ENCODE peak calls at places on chromosomes 6 and 20, in five cellular contexts. One of them, this sample, is unnamed.

GRCh38 chr6:119470893-119471542 is 121.5 kb upstream of the MAN1A1 start:
- DNase-seq in trophoblast cell: no peak
- DNase-seq in mesenchymal stem cell: no peak
- DNase-seq in H9: no peak
- DNase-seq in H1: no peak
- DNase-seq in this sample: no peak

GRCh38 chr6:139690007-139690406 is 315.6 kb upstream of the CITED2 start:
- DNase-seq in trophoblast cell: no peak
- DNase-seq in H1: no peak
- DNase-seq in mesenchymal stem cell: no peak
- DNase-seq in H9: no peak
- DNase-seq in this sample: no peak

GRCh38 chr20:3093861-3094361 is 9.4 kb upstream of the AVP start:
- DNase-seq in H9: no peak
- DNase-seq in trophoblast cell: no peak
- DNase-seq in mesenchymal stem cell: no peak
- DNase-seq in H1: no peak
- DNase-seq in this sample: no peak

GRCh38 chr6:108711094-108711493 is 137.1 kb upstream of the ARMC2 start:
- DNase-seq in H9: no peak
- DNase-seq in trophoblast cell: no peak
- DNase-seq in mesenchymal stem cell: peak
- DNase-seq in H1: no peak
- DNase-seq in this sample: no peak

GRCh38 chr6:150038202-150038830 is 13.0 kb upstream of the RAET1L start:
- DNase-seq in trophoblast cell: no peak
- DNase-seq in mesenchymal stem cell: no peak
- DNase-seq in H1: peak
- DNase-seq in H9: peak
- DNase-seq in this sample: no peak

GRCh38 chr20:5316188-5317158 is at the start of gene PROKR2:
- DNase-seq in mesenchymal stem cell: peak
- DNase-seq in H9: peak
- DNase-seq in trophoblast cell: no peak
- DNase-seq in H1: peak
- DNase-seq in this sample: peak

GRCh38 chr6:56155634-56156141 is 91.7 kb downstream of the COL21A1 start:
- DNase-seq in mesenchymal stem cell: peak
- DNase-seq in H9: no peak
- DNase-seq in trophoblast cell: no peak
- DNase-seq in H1: no peak
- DNase-seq in this sample: no peak

GRCh38 chr20:725491-725890 is 42.8 kb downstream of the SLC52A3 start:
- DNase-seq in trophoblast cell: no peak
- DNase-seq in mesenchymal stem cell: no peak
- DNase-seq in H1: no peak
- DNase-seq in H9: no peak
- DNase-seq in this sample: no peak

GRCh38 chr20:59821201-59821600 is 112.2 kb downstream of the SYCP2 start:
- DNase-seq in trophoblast cell: no peak
- DNase-seq in H1: no peak
- DNase-seq in H9: peak
- DNase-seq in mesenchymal stem cell: no peak
- DNase-seq in this sample: no peak

GRCh38 chr20:34579936-34580587 is 21.5 kb downstream of the MAP1LC3A start:
- DNase-seq in mesenchymal stem cell: no peak
- DNase-seq in trophoblast cell: no peak
- DNase-seq in H1: no peak
- DNase-seq in H9: no peak
- DNase-seq in this sample: no peak

GRCh38 chr6:24480705-24481104 is 8.7 kb downstream of the GPLD1 start:
- DNase-seq in H1: no peak
- DNase-seq in H9: no peak
- DNase-seq in trophoblast cell: no peak
- DNase-seq in mesenchymal stem cell: no peak
- DNase-seq in this sample: no peak

DNA sequence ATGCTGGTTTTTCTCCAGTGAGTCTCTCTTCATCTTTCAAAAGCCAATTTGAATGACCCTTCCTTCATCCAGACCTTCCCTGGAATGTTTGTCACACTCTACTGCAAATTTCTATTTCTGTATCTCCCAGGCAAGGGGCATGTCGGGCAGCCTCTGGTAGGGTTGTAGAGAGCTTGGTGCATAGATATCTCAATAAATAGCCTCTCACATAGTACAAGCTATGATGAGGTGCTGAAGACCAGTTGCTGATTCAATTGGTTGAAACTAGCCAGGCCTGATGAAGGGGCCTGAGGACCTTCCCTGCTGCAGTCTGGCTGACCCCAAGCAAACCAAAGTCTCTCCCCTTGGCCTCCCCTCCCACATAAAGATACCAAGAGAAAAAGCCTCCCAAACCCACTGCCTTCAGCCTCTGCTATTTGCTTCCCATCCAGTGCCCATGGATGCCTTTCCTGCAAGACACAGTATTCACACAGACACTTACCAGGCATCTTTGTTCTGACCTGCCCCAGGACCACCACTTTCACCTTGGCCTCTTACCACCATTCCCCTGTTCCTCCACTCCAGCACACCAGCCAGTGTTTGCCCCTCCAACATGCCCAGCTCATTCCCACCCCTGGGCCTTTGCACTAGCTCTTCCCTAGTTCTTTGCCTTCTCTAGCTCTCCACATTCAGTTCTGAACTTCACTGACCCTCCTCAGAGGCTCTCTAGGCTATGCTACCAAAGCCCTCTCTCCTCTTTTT is 125.4 kb downstream of the CEBPB start:
- DNase-seq in trophoblast cell: no peak
- DNase-seq in H9: no peak
- DNase-seq in H1: no peak
- DNase-seq in mesenchymal stem cell: no peak
- DNase-seq in this sample: no peak
- H2BK12ac ChIP-seq in trophoblast cell: no peak
- H2BK12ac ChIP-seq in H9: no peak
- H2BK12ac ChIP-seq in H1: peak
- H2BK12ac ChIP-seq in mesenchymal stem cell: peak
- H2BK12ac ChIP-seq in this sample: no peak

GRCh38 chr6:75745404-75745803 is 3.6 kb upstream of the MYO6 start:
- DNase-seq in H9: no peak
- DNase-seq in mesenchymal stem cell: no peak
- DNase-seq in trophoblast cell: no peak
- DNase-seq in H1: no peak
- DNase-seq in this sample: no peak

GRCh38 chr6:75748743-75749538 is at the start of gene MYO6:
- DNase-seq in trophoblast cell: peak
- DNase-seq in H1: peak
- DNase-seq in H9: peak
- DNase-seq in mesenchymal stem cell: peak
- DNase-seq in this sample: peak

GRCh38 chr6:75747371-75747984 is 1.6 kb upstream of the MYO6 start:
- DNase-seq in H9: no peak
- DNase-seq in H1: no peak
- DNase-seq in trophoblast cell: peak
- DNase-seq in mesenchymal stem cell: no peak
- DNase-seq in this sample: no peak

GRCh38 chr6:75747985-75748742 is 875 bp upstream of the MYO6 start:
- DNase-seq in H9: no peak
- DNase-seq in H1: no peak
- DNase-seq in trophoblast cell: no peak
- DNase-seq in mesenchymal stem cell: no peak
- DNase-seq in this sample: no peak

GRCh38 chr6:75743971-75744370 is 5.1 kb upstream of the MYO6 start:
- DNase-seq in trophoblast cell: no peak
- DNase-seq in mesenchymal stem cell: no peak
- DNase-seq in H1: no peak
- DNase-seq in H9: no peak
- DNase-seq in this sample: no peak
- H2BK12ac ChIP-seq in trophoblast cell: no peak
- H2BK12ac ChIP-seq in mesenchymal stem cell: no peak
- H2BK12ac ChIP-seq in H1: no peak
- H2BK12ac ChIP-seq in H9: no peak
- H2BK12ac ChIP-seq in this sample: no peak

GRCh38 chr6:41813469-41813868 is 26.0 kb downstream of the TOMM6 start:
- DNase-seq in mesenchymal stem cell: no peak
- DNase-seq in H1: no peak
- DNase-seq in trophoblast cell: no peak
- DNase-seq in H9: no peak
- DNase-seq in this sample: no peak

GRCh38 chr6:41815587-41815986 is 28.1 kb downstream of the TOMM6 start:
- DNase-seq in mesenchymal stem cell: no peak
- DNase-seq in H9: no peak
- DNase-seq in H1: no peak
- DNase-seq in trophoblast cell: no peak
- DNase-seq in this sample: no peak

GRCh38 chr6:41805830-41806774 is 18.6 kb downstream of the TOMM6 start:
- DNase-seq in trophoblast cell: no peak
- DNase-seq in mesenchymal stem cell: no peak
- DNase-seq in H9: no peak
- DNase-seq in H1: no peak
- DNase-seq in this sample: no peak

GRCh38 chr6:41813956-41814355 is 26.5 kb downstream of the TOMM6 start:
- DNase-seq in mesenchymal stem cell: no peak
- DNase-seq in H1: no peak
- DNase-seq in H9: no peak
- DNase-seq in trophoblast cell: no peak
- DNase-seq in this sample: no peak

DNA sequence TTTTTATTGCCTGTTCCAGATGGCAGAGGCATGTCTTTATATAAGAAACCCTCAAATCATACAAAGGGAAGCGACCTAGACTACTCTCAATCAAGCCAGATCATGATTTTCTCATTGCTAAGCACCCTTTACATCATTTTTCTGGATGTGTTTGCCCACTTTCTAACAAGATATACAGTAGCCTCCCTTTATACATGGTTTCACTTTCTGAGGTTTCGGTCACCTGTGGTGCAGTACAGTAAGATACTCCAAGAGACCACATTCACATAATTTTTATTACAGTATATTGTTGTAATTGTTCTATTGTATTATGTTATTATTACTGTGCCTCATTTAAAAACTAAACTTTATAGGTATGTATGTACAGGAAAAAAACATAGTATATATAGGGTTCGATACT is 23.6 kb downstream of the TOMM6 start:
- DNase-seq in H1: no peak
- DNase-seq in H9: no peak
- DNase-seq in mesenchymal stem cell: no peak
- DNase-seq in trophoblast cell: no peak
- DNase-seq in this sample: no peak
- H2BK12ac ChIP-seq in H1: no peak
- H2BK12ac ChIP-seq in H9: no peak
- H2BK12ac ChIP-seq in mesenchymal stem cell: no peak
- H2BK12ac ChIP-seq in trophoblast cell: no peak
- H2BK12ac ChIP-seq in this sample: no peak

GRCh38 chr6:26569433-26569764 is 27.4 kb upstream of the ABT1 start:
- DNase-seq in H1: no peak
- DNase-seq in mesenchymal stem cell: no peak
- DNase-seq in H9: no peak
- DNase-seq in trophoblast cell: peak
- DNase-seq in this sample: no peak

GRCh38 chr6:26568601-26569432 is 27.9 kb upstream of the ABT1 start:
- DNase-seq in H9: peak
- DNase-seq in mesenchymal stem cell: peak
- DNase-seq in trophoblast cell: peak
- DNase-seq in H1: peak
- DNase-seq in this sample: peak

GRCh38 chr6:26561533-26562466 is 23.6 kb downstream of the HMGN4 start:
- DNase-seq in H9: no peak
- DNase-seq in trophoblast cell: no peak
- DNase-seq in H1: peak
- DNase-seq in mesenchymal stem cell: no peak
- DNase-seq in this sample: no peak

DNA sequence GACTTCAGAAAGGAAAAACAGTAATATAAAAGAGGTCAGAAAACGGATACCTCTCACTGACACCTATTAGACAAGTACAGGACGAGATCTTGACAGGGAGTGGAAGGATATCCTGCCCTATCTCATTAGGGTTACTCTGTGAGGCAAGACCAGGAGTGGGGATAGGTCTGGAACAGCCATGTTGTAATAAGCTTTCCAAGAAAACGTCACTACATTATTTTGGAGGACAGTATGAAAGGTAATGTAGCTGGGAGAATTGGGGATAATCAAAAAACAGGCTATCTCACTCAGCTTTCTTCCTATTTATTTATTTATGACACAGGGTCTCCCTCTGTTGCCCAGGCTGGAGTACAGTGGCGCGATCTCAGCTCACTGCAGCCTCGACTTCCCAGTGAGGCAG is 25.3 kb downstream of the HMGN4 start:
- DNase-seq in mesenchymal stem cell: no peak
- DNase-seq in H1: peak
- DNase-seq in trophoblast cell: no peak
- DNase-seq in H9: no peak
- DNase-seq in this sample: no peak
- H2BK12ac ChIP-seq in mesenchymal stem cell: no peak
- H2BK12ac ChIP-seq in H1: no peak
- H2BK12ac ChIP-seq in trophoblast cell: no peak
- H2BK12ac ChIP-seq in H9: no peak
- H2BK12ac ChIP-seq in this sample: no peak

GRCh38 chr20:32479697-32480140 is 105.4 kb downstream of the NOL4L start:
- DNase-seq in mesenchymal stem cell: no peak
- DNase-seq in H9: no peak
- DNase-seq in trophoblast cell: no peak
- DNase-seq in H1: no peak
- DNase-seq in this sample: no peak

GRCh38 chr20:32480361-32481199 is 104.6 kb downstream of the NOL4L start:
- DNase-seq in H9: peak
- DNase-seq in trophoblast cell: no peak
- DNase-seq in H1: no peak
- DNase-seq in mesenchymal stem cell: peak
- DNase-seq in this sample: no peak

GRCh38 chr20:32482251-32483220 is 102.6 kb downstream of the NOL4L start:
- DNase-seq in H9: peak
- DNase-seq in trophoblast cell: no peak
- DNase-seq in H1: peak
- DNase-seq in mesenchymal stem cell: peak
- DNase-seq in this sample: peak

GRCh38 chr20:32483351-32484220 is 101.5 kb downstream of the NOL4L start:
- DNase-seq in H9: peak
- DNase-seq in mesenchymal stem cell: peak
- DNase-seq in H1: peak
- DNase-seq in trophoblast cell: peak
- DNase-seq in this sample: peak

GRCh38 chr20:32481311-32482103 is 103.6 kb downstream of the NOL4L start:
- DNase-seq in mesenchymal stem cell: peak
- DNase-seq in trophoblast cell: no peak
- DNase-seq in H9: peak
- DNase-seq in H1: no peak
- DNase-seq in this sample: no peak
- H2BK12ac ChIP-seq in mesenchymal stem cell: no peak
- H2BK12ac ChIP-seq in trophoblast cell: no peak
- H2BK12ac ChIP-seq in H9: no peak
- H2BK12ac ChIP-seq in H1: no peak
- H2BK12ac ChIP-seq in this sample: peak

This sample was measured in neuronal stem cell.